ENCODE peak calls at places on chromosomes 3 and 15, in nine cellular contexts. One of them, this sample, is unnamed.

GRCh38 chr3:184261270-184262165 is at the start of gene CAMK2N2:
- DNase-seq in endodermal cell: peak; percentile 95
- DNase-seq in colonic mucosa: peak; percentile 50
- DNase-seq in breast epithelium: no peak
- DNase-seq in IMR-90: peak; percentile 47
- DNase-seq in psoas muscle: peak; percentile 66
- DNase-seq in tibial artery: no peak
- DNase-seq in mammary epithelial cell: peak; percentile 70
- DNase-seq in adrenal gland: peak; percentile 89
- DNase-seq in this sample: peak; percentile 46

GRCh38 chr15:90749754-90750153 is 32.6 kb downstream of the BLM start:
- DNase-seq in endodermal cell: no peak
- DNase-seq in colonic mucosa: no peak
- DNase-seq in breast epithelium: no peak
- DNase-seq in IMR-90: no peak
- DNase-seq in psoas muscle: no peak
- DNase-seq in tibial artery: no peak
- DNase-seq in mammary epithelial cell: no peak
- DNase-seq in adrenal gland: no peak
- DNase-seq in this sample: no peak

GRCh38 chr3:126102011-126102410 is 18.1 kb upstream of the SLC41A3 start:
- DNase-seq in endodermal cell: peak; percentile 27
- DNase-seq in colonic mucosa: peak; percentile 12
- DNase-seq in breast epithelium: peak; percentile 43
- DNase-seq in IMR-90: no peak
- DNase-seq in psoas muscle: peak; percentile 46
- DNase-seq in tibial artery: no peak
- DNase-seq in mammary epithelial cell: no peak
- DNase-seq in adrenal gland: no peak
- DNase-seq in this sample: no peak

GRCh38 chr3:126287536-126288181 is 69.5 kb downstream of the KLF15 start:
- DNase-seq in endodermal cell: peak; percentile 91
- DNase-seq in colonic mucosa: no peak
- DNase-seq in breast epithelium: no peak
- DNase-seq in IMR-90: peak; percentile 28
- DNase-seq in psoas muscle: peak; percentile 87
- DNase-seq in tibial artery: peak; percentile 62
- DNase-seq in mammary epithelial cell: peak; percentile 37
- DNase-seq in adrenal gland: peak; percentile 73
- DNase-seq in this sample: peak; percentile 72

GRCh38 chr3:49924683-49925082 is 4.9 kb downstream of the MON1A start:
- DNase-seq in endodermal cell: no peak
- DNase-seq in colonic mucosa: no peak
- DNase-seq in breast epithelium: no peak
- DNase-seq in IMR-90: peak; percentile 91
- DNase-seq in psoas muscle: no peak
- DNase-seq in tibial artery: no peak
- DNase-seq in mammary epithelial cell: peak; percentile 75
- DNase-seq in adrenal gland: no peak
- DNase-seq in this sample: no peak

GRCh38 chr3:179071161-179071568 is 444 bp downstream of the ZMAT3 start:
- DNase-seq in endodermal cell: no peak
- DNase-seq in colonic mucosa: peak; percentile 37
- DNase-seq in breast epithelium: no peak
- DNase-seq in IMR-90: peak; percentile 67
- DNase-seq in psoas muscle: no peak
- DNase-seq in tibial artery: peak; percentile 21
- DNase-seq in mammary epithelial cell: peak; percentile 78
- DNase-seq in adrenal gland: no peak
- DNase-seq in this sample: no peak

GRCh38 chr15:91921188-91921820 is 67.8 kb downstream of the SLCO3A1 start:
- DNase-seq in endodermal cell: no peak
- DNase-seq in colonic mucosa: no peak
- DNase-seq in breast epithelium: no peak
- DNase-seq in IMR-90: peak; percentile 44
- DNase-seq in psoas muscle: no peak
- DNase-seq in tibial artery: no peak
- DNase-seq in mammary epithelial cell: peak; percentile 15
- DNase-seq in adrenal gland: no peak
- DNase-seq in this sample: no peak

GRCh38 chr3:194749631-194750271 is 64.1 kb downstream of the FAM43A start:
- DNase-seq in endodermal cell: no peak
- DNase-seq in colonic mucosa: no peak
- DNase-seq in breast epithelium: no peak
- DNase-seq in IMR-90: no peak
- DNase-seq in psoas muscle: no peak
- DNase-seq in tibial artery: no peak
- DNase-seq in mammary epithelial cell: no peak
- DNase-seq in adrenal gland: no peak
- DNase-seq in this sample: no peak

GRCh38 chr15:42819781-42820180 is 82.9 kb upstream of the CDAN1 start:
- DNase-seq in endodermal cell: no peak
- DNase-seq in colonic mucosa: no peak
- DNase-seq in breast epithelium: no peak
- DNase-seq in IMR-90: no peak
- DNase-seq in psoas muscle: no peak
- DNase-seq in tibial artery: no peak
- DNase-seq in mammary epithelial cell: no peak
- DNase-seq in adrenal gland: no peak
- DNase-seq in this sample: no peak

GRCh38 chr15:37135225-37135624 is 34.9 kb upstream of the MEIS2 start:
- DNase-seq in endodermal cell: peak; percentile 49
- DNase-seq in colonic mucosa: no peak
- DNase-seq in breast epithelium: no peak
- DNase-seq in IMR-90: no peak
- DNase-seq in psoas muscle: no peak
- DNase-seq in tibial artery: no peak
- DNase-seq in mammary epithelial cell: peak; percentile 9
- DNase-seq in adrenal gland: no peak
- DNase-seq in this sample: no peak

GRCh38 chr3:99503350-99503749 is 135.0 kb upstream of the COL8A1 start:
- DNase-seq in endodermal cell: no peak
- DNase-seq in colonic mucosa: peak; percentile 20
- DNase-seq in breast epithelium: no peak
- DNase-seq in IMR-90: peak; percentile 40
- DNase-seq in psoas muscle: peak; percentile 48
- DNase-seq in tibial artery: no peak
- DNase-seq in mammary epithelial cell: no peak
- DNase-seq in adrenal gland: no peak
- DNase-seq in this sample: no peak

DNA sequence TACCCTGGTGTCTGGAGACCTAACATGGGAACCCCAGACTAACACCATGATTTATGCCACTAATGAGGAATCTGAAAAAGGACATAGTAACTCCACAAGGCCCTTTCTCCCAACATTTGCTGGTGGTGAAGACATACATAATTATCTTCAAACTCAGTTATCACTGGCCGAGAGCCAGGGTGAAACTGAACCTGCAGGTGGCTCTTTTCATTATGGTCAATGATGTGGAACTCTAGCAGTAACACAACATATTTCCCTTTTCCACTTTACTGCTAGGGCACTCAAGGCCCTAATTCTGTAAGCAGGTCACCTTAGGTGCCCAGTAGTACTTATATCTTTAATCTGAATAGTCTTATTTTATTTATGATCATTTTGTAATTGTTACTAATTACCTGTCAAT is 326.4 kb upstream of the SATB1 start:
- DNase-seq in endodermal cell: no peak
- DNase-seq in colonic mucosa: no peak
- DNase-seq in breast epithelium: no peak
- DNase-seq in IMR-90: no peak
- DNase-seq in psoas muscle: no peak
- DNase-seq in tibial artery: no peak
- DNase-seq in mammary epithelial cell: no peak
- DNase-seq in adrenal gland: no peak
- DNase-seq in this sample: no peak
- H3K27ac ChIP-seq in endodermal cell: no peak overlapping the region
- H3K27ac ChIP-seq in colonic mucosa: no peak overlapping the region
- H3K27ac ChIP-seq in breast epithelium: no peak overlapping the region
- H3K27ac ChIP-seq in IMR-90: no peak overlapping the region
- H3K27ac ChIP-seq in psoas muscle: no peak overlapping the region
- H3K27ac ChIP-seq in tibial artery: no peak overlapping the region
- H3K27ac ChIP-seq in mammary epithelial cell: no peak overlapping the region
- H3K27ac ChIP-seq in adrenal gland: no peak overlapping the region
- H3K27ac ChIP-seq in this sample: no peak overlapping the region

GRCh38 chr3:48655586-48655985 is 7.1 kb downstream of the CELSR3 start:
- DNase-seq in endodermal cell: no peak
- DNase-seq in colonic mucosa: no peak
- DNase-seq in breast epithelium: no peak
- DNase-seq in IMR-90: no peak
- DNase-seq in psoas muscle: no peak
- DNase-seq in tibial artery: no peak
- DNase-seq in mammary epithelial cell: no peak
- DNase-seq in adrenal gland: no peak
- DNase-seq in this sample: no peak
- H3K4me3 ChIP-seq in endodermal cell: no peak overlapping the region
- H3K4me3 ChIP-seq in colonic mucosa: peak overlapping the region; percentile 78
- H3K4me3 ChIP-seq in breast epithelium: peak overlapping the region; percentile 84
- H3K4me3 ChIP-seq in IMR-90: no peak overlapping the region
- H3K4me3 ChIP-seq in psoas muscle: peak overlapping the region; percentile 80
- H3K4me3 ChIP-seq in tibial artery: peak overlapping the region; percentile 79
- H3K4me3 ChIP-seq in mammary epithelial cell: no peak overlapping the region
- H3K4me3 ChIP-seq in adrenal gland: no peak overlapping the region
- H3K4me3 ChIP-seq in this sample: peak overlapping the region; percentile 78

GRCh38 chr3:39210078-39210477 is 17.7 kb upstream of the XIRP1 start:
- DNase-seq in endodermal cell: no peak
- DNase-seq in colonic mucosa: no peak
- DNase-seq in breast epithelium: no peak
- DNase-seq in IMR-90: no peak
- DNase-seq in psoas muscle: no peak
- DNase-seq in tibial artery: no peak
- DNase-seq in mammary epithelial cell: no peak
- DNase-seq in adrenal gland: no peak
- DNase-seq in this sample: no peak

GRCh38 chr3:39207361-39208192 is 15.2 kb upstream of the XIRP1 start:
- DNase-seq in endodermal cell: no peak
- DNase-seq in colonic mucosa: peak; percentile 7
- DNase-seq in breast epithelium: no peak
- DNase-seq in IMR-90: no peak
- DNase-seq in psoas muscle: no peak
- DNase-seq in tibial artery: no peak
- DNase-seq in mammary epithelial cell: no peak
- DNase-seq in adrenal gland: no peak
- DNase-seq in this sample: no peak

GRCh38 chr3:39209329-39209970 is 17.1 kb upstream of the XIRP1 start:
- DNase-seq in endodermal cell: no peak
- DNase-seq in colonic mucosa: no peak
- DNase-seq in breast epithelium: no peak
- DNase-seq in IMR-90: no peak
- DNase-seq in psoas muscle: no peak
- DNase-seq in tibial artery: no peak
- DNase-seq in mammary epithelial cell: no peak
- DNase-seq in adrenal gland: no peak
- DNase-seq in this sample: no peak

GRCh38 chr3:39205919-39206516 is 13.6 kb upstream of the XIRP1 start:
- DNase-seq in endodermal cell: no peak
- DNase-seq in colonic mucosa: no peak
- DNase-seq in breast epithelium: no peak
- DNase-seq in IMR-90: no peak
- DNase-seq in psoas muscle: no peak
- DNase-seq in tibial artery: no peak
- DNase-seq in mammary epithelial cell: no peak
- DNase-seq in adrenal gland: no peak
- DNase-seq in this sample: no peak

DNA sequence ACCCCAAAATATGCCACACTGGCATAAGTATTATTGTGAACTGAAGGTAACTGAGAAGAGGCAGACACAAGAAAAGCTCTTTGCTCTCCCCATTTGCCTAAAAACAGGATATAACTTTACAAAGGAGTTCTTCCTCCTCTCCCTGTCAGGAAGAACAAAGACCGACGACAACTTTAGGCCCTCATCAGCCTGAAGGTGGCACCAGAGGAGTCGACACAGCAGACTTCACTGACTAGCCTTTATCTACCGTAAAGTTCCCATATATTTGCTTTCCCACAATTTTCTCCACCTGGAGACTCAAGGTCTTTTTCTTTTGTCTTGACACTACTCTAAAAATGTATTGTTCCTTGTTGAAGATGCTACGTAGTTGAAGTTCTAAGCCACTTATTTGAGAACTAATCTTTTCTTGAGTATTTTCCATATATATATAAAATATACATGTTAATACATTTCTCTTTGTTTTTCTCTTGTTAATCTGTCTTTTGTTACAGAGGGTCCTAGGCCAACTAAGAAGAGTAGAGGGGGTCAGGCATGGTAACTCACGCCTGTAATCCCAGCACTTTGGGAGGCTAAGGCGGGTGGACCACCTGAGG is 16.2 kb upstream of the XIRP1 start:
- DNase-seq in endodermal cell: peak; percentile 87
- DNase-seq in colonic mucosa: peak; percentile 73
- DNase-seq in breast epithelium: no peak
- DNase-seq in IMR-90: peak; percentile 56
- DNase-seq in psoas muscle: peak; percentile 72
- DNase-seq in tibial artery: peak; percentile 53
- DNase-seq in mammary epithelial cell: peak; percentile 50
- DNase-seq in adrenal gland: peak; percentile 71
- DNase-seq in this sample: peak; percentile 41
- TF ChIP-seq CTCF in endodermal cell: peak; percentile 81
- TF ChIP-seq CTCF in colonic mucosa: peak; percentile 40
- TF ChIP-seq CTCF in breast epithelium: no peak
- TF ChIP-seq CTCF in IMR-90: peak; percentile 60
- TF ChIP-seq CTCF in psoas muscle: peak; percentile 69
- TF ChIP-seq CTCF in tibial artery: peak; percentile 39
- TF ChIP-seq CTCF in mammary epithelial cell: peak; percentile 65
- TF ChIP-seq CTCF in adrenal gland: peak; percentile 44
- TF ChIP-seq CTCF in this sample: peak; percentile 78

GRCh38 chr15:88998980-88999713 is 86.0 kb upstream of the MFGE8 start:
- DNase-seq in endodermal cell: peak; percentile 83
- DNase-seq in colonic mucosa: no peak
- DNase-seq in breast epithelium: no peak
- DNase-seq in IMR-90: no peak
- DNase-seq in psoas muscle: no peak
- DNase-seq in tibial artery: no peak
- DNase-seq in mammary epithelial cell: no peak
- DNase-seq in adrenal gland: no peak
- DNase-seq in this sample: no peak

GRCh38 chr15:89004726-89005030 is 83.6 kb upstream of the ABHD2 start:
- DNase-seq in endodermal cell: no peak
- DNase-seq in colonic mucosa: no peak
- DNase-seq in breast epithelium: no peak
- DNase-seq in IMR-90: no peak
- DNase-seq in psoas muscle: no peak
- DNase-seq in tibial artery: no peak
- DNase-seq in mammary epithelial cell: no peak
- DNase-seq in adrenal gland: no peak
- DNase-seq in this sample: no peak

GRCh38 chr15:89003865-89004725 is 84.2 kb upstream of the ABHD2 start:
- DNase-seq in endodermal cell: peak; percentile 87
- DNase-seq in colonic mucosa: peak; percentile 24
- DNase-seq in breast epithelium: no peak
- DNase-seq in IMR-90: peak; percentile 73
- DNase-seq in psoas muscle: peak; percentile 69
- DNase-seq in tibial artery: peak; percentile 28
- DNase-seq in mammary epithelial cell: no peak
- DNase-seq in adrenal gland: peak; percentile 16
- DNase-seq in this sample: peak; percentile 48

GRCh38 chr15:89002830-89003229 is 85.4 kb upstream of the ABHD2 start:
- DNase-seq in endodermal cell: no peak
- DNase-seq in colonic mucosa: no peak
- DNase-seq in breast epithelium: no peak
- DNase-seq in IMR-90: no peak
- DNase-seq in psoas muscle: no peak
- DNase-seq in tibial artery: no peak
- DNase-seq in mammary epithelial cell: no peak
- DNase-seq in adrenal gland: no peak
- DNase-seq in this sample: no peak

GRCh38 chr15:89002281-89002761 is 85.9 kb upstream of the ABHD2 start:
- DNase-seq in endodermal cell: no peak
- DNase-seq in colonic mucosa: no peak
- DNase-seq in breast epithelium: no peak
- DNase-seq in IMR-90: peak; percentile 90
- DNase-seq in psoas muscle: no peak
- DNase-seq in tibial artery: no peak
- DNase-seq in mammary epithelial cell: peak; percentile 35
- DNase-seq in adrenal gland: no peak
- DNase-seq in this sample: no peak
- H3K27ac ChIP-seq in endodermal cell: no peak overlapping the region
- H3K27ac ChIP-seq in colonic mucosa: no peak overlapping the region
- H3K27ac ChIP-seq in breast epithelium: peak overlapping the region; percentile 64
- H3K27ac ChIP-seq in IMR-90: peak overlapping the region; percentile 69
- H3K27ac ChIP-seq in psoas muscle: no peak overlapping the region
- H3K27ac ChIP-seq in tibial artery: peak overlapping the region; percentile 56
- H3K27ac ChIP-seq in mammary epithelial cell: no peak overlapping the region
- H3K27ac ChIP-seq in adrenal gland: no peak overlapping the region
- H3K27ac ChIP-seq in this sample: peak overlapping the region; percentile 80

This sample was measured in left ventricle myocardium inferior.